ENCODE peak calls at places on chromosomes 3 and 15, in six cellular contexts. M is HepG2, N is H1, F is K562, W is GM12891, V is GM12878. B is an unnamed sample.

GRCh38 chr3:187536185-187536584 is 134.0 kb downstream of the SST start:
- DNase-seq in V (no peak), F (no peak), N (no peak), W (no peak), M (no peak), B (no peak)

GRCh38 chr3:4814302-4814903 is 164.8 kb upstream of the BHLHE40 start:
- DNase-seq in W (no peak), M (no peak), V (no peak), N (no peak), F (peak; percentile 99), B (no peak)

GRCh38 chr3:148791296-148791695 is 36.3 kb upstream of the CPB1 start:
- DNase-seq in F (no peak), V (no peak), N (no peak), M (no peak), W (no peak), B (no peak)

GRCh38 chr3:61425356-61425755 is 136.0 kb upstream of the PTPRG start:
- DNase-seq in M (no peak), F (no peak), W (no peak), N (no peak), V (no peak), B (no peak)

GRCh38 chr3:114660124-114660523 is 366.3 kb downstream of the TIGIT start:
- DNase-seq in N (no peak), F (no peak), V (no peak), M (no peak), W (no peak), B (no peak)

GRCh38 chr15:72037321-72037720 is 80.6 kb downstream of the MYO9A start:
- DNase-seq in N (no peak), V (no peak), W (no peak), F (no peak), M (peak; percentile 1), B (no peak)

GRCh38 chr3:62332771-62333381 is 40.5 kb downstream of the FEZF2 start:
- DNase-seq in M (no peak), W (no peak), F (peak; percentile 6), N (no peak), V (no peak), B (no peak)

GRCh38 chr3:12845790-12846189 is 4.4 kb upstream of the RPL32 start:
- DNase-seq in W (no peak), N (no peak), M (no peak), V (no peak), F (no peak), B (no peak)

GRCh38 chr3:77421916-77422315 is 382.0 kb downstream of the ROBO2 start:
- DNase-seq in F (no peak), W (no peak), M (no peak), N (no peak), V (no peak), B (no peak)

GRCh38 chr3:58256511-58256910 is 18.9 kb downstream of the ABHD6 start:
- DNase-seq in M (no peak), N (no peak), F (no peak), W (no peak), V (no peak), B (no peak)

GRCh38 chr3:58651268-58651667 is 15.3 kb downstream of the FAM3D start:
- DNase-seq in F (no peak), N (no peak), M (no peak), W (no peak), V (no peak), B (no peak)

DNA sequence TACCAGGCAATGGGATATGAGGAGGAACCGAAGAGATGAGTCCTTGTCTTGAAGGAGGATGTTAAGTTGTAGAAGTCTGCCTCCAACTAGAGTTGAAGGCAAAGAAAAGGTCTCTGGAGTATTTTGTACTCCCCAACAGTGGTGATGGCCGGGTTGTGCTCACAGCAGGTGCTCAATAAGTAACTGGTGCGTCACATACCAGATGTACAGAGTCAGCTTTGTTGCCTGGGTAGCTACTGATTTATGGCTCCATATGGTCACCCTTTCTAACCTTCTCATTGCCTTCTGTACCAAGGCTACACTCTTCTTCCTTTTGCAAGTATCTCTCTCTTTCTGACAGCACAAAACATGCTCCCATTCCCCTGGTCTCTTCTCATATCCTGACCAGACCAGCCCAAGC is 150.3 kb upstream of the LRRN1 start:
- DNase-seq in M (no peak), N (no peak), W (no peak), F (no peak), V (no peak), B (no peak)
- TF ChIP-seq TAF1 in M (no peak), N (no peak), W (no peak), F (no peak), V (no peak), B (no peak)

DNA sequence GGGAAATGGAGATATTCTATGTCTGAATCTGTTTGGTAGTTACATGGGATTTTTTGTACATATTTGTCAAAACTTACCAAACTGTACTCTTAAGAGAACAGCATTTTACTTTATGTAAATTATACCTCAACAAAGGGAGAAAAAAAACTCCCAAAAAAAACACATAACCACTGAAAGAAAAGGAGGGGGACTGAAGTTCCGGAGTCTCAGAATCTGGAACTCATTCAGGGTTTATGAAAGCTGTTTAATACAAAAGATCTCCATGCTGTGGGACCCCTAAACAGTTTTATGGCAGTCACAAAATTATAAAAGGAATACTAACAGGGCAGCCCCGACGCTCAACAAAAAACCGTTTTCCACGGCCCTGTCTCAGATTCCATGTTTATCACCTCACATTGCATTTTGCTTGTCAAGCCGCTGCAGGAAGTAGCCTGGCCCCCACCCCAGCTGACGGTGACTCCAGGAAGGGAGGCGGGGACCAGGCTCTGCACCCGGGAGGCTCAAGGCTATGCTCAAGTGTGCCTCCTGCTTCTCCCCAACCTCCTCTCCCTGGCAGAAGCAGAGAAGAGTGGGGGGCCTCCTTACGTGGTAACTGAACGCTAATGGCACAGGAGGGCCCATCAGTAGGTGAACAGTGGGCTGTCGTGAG is 29.3 kb downstream of the RFT1 start:
- DNase-seq in V (no peak), M (no peak), W (no peak), F (peak; percentile 49), N (no peak), B (no peak)
- TF ChIP-seq POLR2AphosphoS5 in V (no peak), M (no peak), W (no peak), F (no peak), N (no peak), B (no peak)

DNA sequence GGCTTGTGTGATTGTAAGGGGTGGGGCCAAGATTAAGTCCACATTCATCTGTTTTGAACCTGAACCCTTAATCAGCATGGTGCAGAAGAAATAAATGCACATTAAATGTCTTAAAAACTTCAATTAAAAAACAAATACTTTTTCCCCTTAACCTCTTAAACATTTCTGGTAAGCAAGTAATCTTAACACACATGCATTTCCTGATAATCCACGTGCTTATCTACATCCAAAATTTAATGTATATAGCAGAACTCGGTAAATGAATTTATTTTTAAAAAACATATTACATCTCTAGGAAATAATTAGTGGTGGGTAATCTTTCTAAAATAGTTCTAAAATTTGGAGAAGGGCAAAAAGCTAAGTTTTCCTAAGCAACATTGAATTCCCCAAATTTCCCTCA is 189.9 kb upstream of the TBC1D5 start:
- DNase-seq in N (no peak), W (no peak), M (no peak), V (no peak), F (no peak), B (no peak)
- TF ChIP-seq POLR2A in N (no peak), W (no peak), M (no peak), V (no peak), F (no peak), B (no peak)

DNA sequence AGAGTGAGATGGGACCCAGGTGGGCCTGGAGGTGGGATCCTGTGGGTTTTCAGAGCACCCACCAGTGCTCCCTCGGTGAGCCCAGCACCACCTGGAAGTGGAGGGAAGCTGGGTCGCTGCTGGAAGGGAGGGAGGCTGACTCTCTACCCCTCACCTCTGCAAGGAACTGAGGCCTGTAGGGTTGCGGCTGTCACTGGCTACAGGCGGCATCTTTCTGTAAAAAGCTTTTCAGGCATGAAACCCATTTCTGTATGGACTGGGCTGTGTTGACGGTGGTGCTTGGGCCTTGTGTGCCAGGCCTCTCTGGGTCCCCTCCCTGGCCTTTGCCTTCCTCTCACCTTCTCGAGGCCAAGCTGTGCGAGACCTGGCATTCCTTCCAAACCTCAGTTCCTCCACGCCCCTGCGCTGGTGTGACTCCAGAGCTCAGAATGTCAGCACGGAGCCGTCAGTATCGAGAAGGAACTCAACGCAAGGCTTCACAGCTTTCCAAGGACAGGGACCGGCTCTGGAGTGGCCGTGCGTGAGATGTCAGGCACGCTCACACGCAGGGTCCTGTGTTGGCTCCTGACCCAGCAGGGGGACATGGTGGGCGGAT is 16.6 kb downstream of the ABTB1 start:
- DNase-seq in W (no peak), M (no peak), F (no peak), V (no peak), N (no peak), B (no peak)
- TF ChIP-seq TAF1 in W (no peak), M (no peak), F (no peak), V (no peak), N (no peak), B (no peak)

DNA sequence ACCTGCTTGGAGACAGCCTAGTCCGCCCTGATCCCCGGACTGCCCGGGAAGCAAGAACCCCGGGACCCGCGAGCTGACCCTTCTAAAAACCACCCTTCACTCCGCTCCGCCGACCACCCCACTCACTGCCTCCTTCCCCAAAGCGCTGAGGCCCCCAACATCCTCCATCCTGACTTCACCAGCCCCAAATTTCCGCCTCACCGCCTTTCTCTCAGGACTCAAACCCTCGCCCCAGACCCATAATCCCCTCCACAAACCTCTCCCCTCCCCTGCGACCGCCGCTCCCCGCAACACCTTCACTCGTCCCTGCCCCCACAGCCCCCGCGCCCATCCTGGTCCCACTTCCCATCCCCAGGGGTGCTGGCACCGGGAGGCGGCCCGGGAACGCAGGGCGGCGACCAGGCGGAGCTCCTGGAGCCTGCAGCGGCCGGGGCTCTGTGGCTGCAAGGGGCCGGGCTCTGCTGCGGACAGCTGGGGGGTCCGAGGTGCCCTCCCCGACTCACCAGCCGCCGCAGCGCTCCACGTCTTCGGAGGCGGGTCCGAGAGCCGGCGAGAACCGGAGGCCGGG is 321 bp downstream of the ANO10 start:
- DNase-seq in M (no peak), N (no peak), F (peak; percentile 36), W (no peak), V (no peak), B (no peak)
- TF ChIP-seq POLR2AphosphoS5 in M (no peak), N (no peak), F (no peak), W (no peak), V (no peak), B (no peak)

DNA sequence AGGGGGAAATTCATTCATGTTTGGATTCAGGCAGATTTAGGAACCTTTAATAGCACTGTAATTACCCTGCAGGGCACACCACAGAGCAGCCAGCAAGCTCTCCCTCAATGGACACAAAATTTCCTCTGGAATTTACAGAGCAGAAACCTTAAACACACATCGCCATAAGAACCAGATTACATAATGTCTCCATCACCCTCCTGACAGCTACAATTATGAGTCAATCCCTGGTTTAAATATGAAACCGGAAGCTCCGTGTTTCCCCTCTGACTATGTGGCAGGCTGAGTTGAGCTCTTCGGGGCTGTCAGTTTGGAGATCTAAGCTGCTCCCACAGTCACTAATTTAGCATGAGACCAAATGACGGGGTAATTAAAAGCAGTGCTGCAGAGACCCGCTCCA is 134.6 kb downstream of the TMCO5A start:
- DNase-seq in N (no peak), M (no peak), W (peak; percentile 43), F (no peak), V (peak; percentile 74), B (peak; percentile 31)
- TF ChIP-seq POLR2A in N (no peak), M (no peak), W (no peak), F (no peak), V (no peak), B (no peak)

B was measured in GM12892.